ENCODE peak calls at places on chromosomes 11 and 22, in nine cellular contexts. One of them, this sample, is unnamed.

GRCh38 chr11:1075341-1075911 is 752 bp downstream of the MUC2 start:
- DNase-seq in heart right ventricle: no peak
- DNase-seq in dorsolateral prefrontal cortex: peak
- DNase-seq in tibial nerve: peak
- DNase-seq in breast epithelium: peak
- DNase-seq in HL-60: no peak
- DNase-seq in psoas muscle: peak
- DNase-seq in thoracic aorta: no peak
- DNase-seq in GM23338: no peak
- DNase-seq in this sample: no peak

GRCh38 chr11:11407065-11407737 is 54.2 kb upstream of the CSNK2A3 start:
- DNase-seq in dorsolateral prefrontal cortex: no peak
- DNase-seq in HL-60: no peak
- DNase-seq in thoracic aorta: no peak
- DNase-seq in breast epithelium: no peak
- DNase-seq in tibial nerve: no peak
- DNase-seq in heart right ventricle: no peak
- DNase-seq in GM23338: no peak
- DNase-seq in psoas muscle: peak
- DNase-seq in this sample: peak

GRCh38 chr11:11396290-11397042 is 43.4 kb upstream of the CSNK2A3 start:
- DNase-seq in thoracic aorta: no peak
- DNase-seq in tibial nerve: no peak
- DNase-seq in dorsolateral prefrontal cortex: no peak
- DNase-seq in GM23338: no peak
- DNase-seq in psoas muscle: peak
- DNase-seq in heart right ventricle: no peak
- DNase-seq in breast epithelium: no peak
- DNase-seq in HL-60: no peak
- DNase-seq in this sample: peak

GRCh38 chr11:100918551-100919500 is 210.8 kb downstream of the PGR start:
- DNase-seq in HL-60: no peak
- DNase-seq in breast epithelium: no peak
- DNase-seq in GM23338: no peak
- DNase-seq in psoas muscle: no peak
- DNase-seq in tibial nerve: no peak
- DNase-seq in dorsolateral prefrontal cortex: no peak
- DNase-seq in thoracic aorta: no peak
- DNase-seq in heart right ventricle: no peak
- DNase-seq in this sample: no peak

GRCh38 chr11:131760191-131760951 is 390.0 kb downstream of the NTM start:
- DNase-seq in tibial nerve: no peak
- DNase-seq in HL-60: no peak
- DNase-seq in psoas muscle: no peak
- DNase-seq in heart right ventricle: no peak
- DNase-seq in dorsolateral prefrontal cortex: peak
- DNase-seq in breast epithelium: no peak
- DNase-seq in thoracic aorta: no peak
- DNase-seq in GM23338: peak
- DNase-seq in this sample: peak

GRCh38 chr11:69876013-69876412 is 56.8 kb upstream of the FGF3 start:
- DNase-seq in thoracic aorta: no peak
- DNase-seq in GM23338: no peak
- DNase-seq in dorsolateral prefrontal cortex: peak
- DNase-seq in HL-60: no peak
- DNase-seq in psoas muscle: no peak
- DNase-seq in breast epithelium: peak
- DNase-seq in heart right ventricle: no peak
- DNase-seq in tibial nerve: peak
- DNase-seq in this sample: no peak

GRCh38 chr11:68598816-68599653 is 85.3 kb upstream of the GAL start:
- DNase-seq in thoracic aorta: no peak
- DNase-seq in tibial nerve: no peak
- DNase-seq in dorsolateral prefrontal cortex: no peak
- DNase-seq in psoas muscle: no peak
- DNase-seq in GM23338: no peak
- DNase-seq in HL-60: no peak
- DNase-seq in breast epithelium: no peak
- DNase-seq in heart right ventricle: no peak
- DNase-seq in this sample: peak

GRCh38 chr11:6695377-6695776 is 12.2 kb upstream of the MRPL17 start:
- DNase-seq in GM23338: no peak
- DNase-seq in heart right ventricle: no peak
- DNase-seq in dorsolateral prefrontal cortex: no peak
- DNase-seq in thoracic aorta: no peak
- DNase-seq in tibial nerve: no peak
- DNase-seq in psoas muscle: no peak
- DNase-seq in HL-60: no peak
- DNase-seq in breast epithelium: no peak
- DNase-seq in this sample: peak

GRCh38 chr22:19482297-19482696 is 2.6 kb downstream of the CDC45 start:
- DNase-seq in tibial nerve: no peak
- DNase-seq in psoas muscle: no peak
- DNase-seq in thoracic aorta: no peak
- DNase-seq in HL-60: no peak
- DNase-seq in breast epithelium: no peak
- DNase-seq in dorsolateral prefrontal cortex: no peak
- DNase-seq in heart right ventricle: no peak
- DNase-seq in GM23338: no peak
- DNase-seq in this sample: no peak

GRCh38 chr22:38953577-38954413 is 3.6 kb upstream of the APOBEC3A start:
- DNase-seq in HL-60: peak
- DNase-seq in tibial nerve: no peak
- DNase-seq in psoas muscle: no peak
- DNase-seq in dorsolateral prefrontal cortex: peak
- DNase-seq in GM23338: no peak
- DNase-seq in breast epithelium: no peak
- DNase-seq in thoracic aorta: no peak
- DNase-seq in heart right ventricle: no peak
- DNase-seq in this sample: no peak

DNA sequence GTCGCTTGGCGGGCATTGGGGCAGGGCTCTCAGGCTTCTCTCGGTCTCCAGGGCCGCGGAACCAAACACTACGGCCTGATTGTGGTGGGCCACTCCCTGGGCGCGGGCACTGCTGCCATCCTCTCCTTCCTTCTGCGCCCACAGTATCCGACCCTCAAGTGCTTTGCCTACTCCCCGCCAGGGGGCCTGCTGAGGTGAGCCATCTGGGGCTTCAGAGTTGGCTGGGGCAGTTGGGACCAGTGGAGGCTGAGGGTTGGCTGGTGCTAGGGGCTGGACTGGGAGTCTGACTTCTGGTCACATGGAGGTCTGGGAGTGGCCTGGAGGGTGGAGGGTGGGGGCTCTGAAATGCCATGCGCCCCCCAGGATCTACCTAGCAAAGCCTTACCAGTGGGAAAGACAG is 15.3 kb upstream of the MYRF start:
- DNase-seq in psoas muscle: no peak
- DNase-seq in thoracic aorta: no peak
- DNase-seq in HL-60: no peak
- DNase-seq in dorsolateral prefrontal cortex: no peak
- DNase-seq in heart right ventricle: no peak
- DNase-seq in tibial nerve: no peak
- DNase-seq in GM23338: peak
- DNase-seq in breast epithelium: no peak
- DNase-seq in this sample: no peak
- TF ChIP-seq CTCF in psoas muscle: no peak
- TF ChIP-seq CTCF in thoracic aorta: no peak
- TF ChIP-seq CTCF in HL-60: no peak
- TF ChIP-seq CTCF in dorsolateral prefrontal cortex: no peak
- TF ChIP-seq CTCF in heart right ventricle: no peak
- TF ChIP-seq CTCF in tibial nerve: no peak
- TF ChIP-seq CTCF in GM23338: no peak
- TF ChIP-seq CTCF in breast epithelium: no peak
- TF ChIP-seq CTCF in this sample: no peak

DNA sequence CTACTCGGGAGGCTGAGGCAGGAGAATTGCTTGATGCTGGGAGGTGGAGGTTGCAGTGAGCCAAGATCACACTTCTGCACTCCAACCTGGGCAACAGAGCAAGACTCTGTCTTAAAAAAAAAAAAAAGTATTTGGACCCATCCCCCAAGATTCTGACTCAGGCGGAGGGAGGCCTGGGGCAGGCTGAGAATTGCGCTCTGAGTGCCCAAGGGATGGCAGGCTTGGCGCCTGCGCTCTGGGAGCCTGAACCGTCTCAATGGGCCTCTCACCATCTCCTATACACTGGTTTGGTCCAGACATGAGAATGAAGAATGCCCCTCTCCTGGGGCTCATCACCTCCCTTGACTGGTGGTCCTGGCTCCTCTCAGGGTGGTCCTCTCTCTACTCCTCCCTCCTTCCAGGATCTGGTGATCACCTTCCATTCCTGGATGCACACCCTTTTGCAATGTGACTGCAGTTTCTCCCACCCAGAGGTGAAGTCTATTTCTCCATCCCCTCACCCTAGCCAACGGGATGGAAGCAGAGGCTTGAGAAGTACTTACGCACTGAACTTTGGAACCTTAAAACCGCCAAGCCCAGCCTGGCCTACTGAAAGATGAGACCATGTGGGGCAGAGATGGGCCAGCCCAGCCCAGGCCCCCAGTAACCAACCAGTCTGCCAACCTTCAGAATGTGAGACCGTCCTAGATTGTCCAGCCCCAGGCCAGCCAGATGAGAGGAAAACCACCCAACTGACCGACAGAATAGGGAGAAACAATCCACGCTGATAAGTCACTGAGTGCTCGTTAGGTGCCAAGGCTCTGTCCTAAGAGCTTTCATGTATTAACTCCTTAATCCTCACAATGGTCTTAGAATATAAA is 4.9 kb downstream of the POLR3H start:
- DNase-seq in psoas muscle: no peak
- DNase-seq in GM23338: no peak
- DNase-seq in heart right ventricle: no peak
- DNase-seq in tibial nerve: no peak
- DNase-seq in thoracic aorta: no peak
- DNase-seq in dorsolateral prefrontal cortex: no peak
- DNase-seq in breast epithelium: no peak
- DNase-seq in HL-60: no peak
- DNase-seq in this sample: peak
- H3K4me3 ChIP-seq in psoas muscle: no peak
- H3K4me3 ChIP-seq in GM23338: no peak
- H3K4me3 ChIP-seq in heart right ventricle: no peak
- H3K4me3 ChIP-seq in tibial nerve: no peak
- H3K4me3 ChIP-seq in thoracic aorta: no peak
- H3K4me3 ChIP-seq in dorsolateral prefrontal cortex: no peak
- H3K4me3 ChIP-seq in breast epithelium: no peak
- H3K4me3 ChIP-seq in HL-60: no peak
- H3K4me3 ChIP-seq in this sample: no peak

DNA sequence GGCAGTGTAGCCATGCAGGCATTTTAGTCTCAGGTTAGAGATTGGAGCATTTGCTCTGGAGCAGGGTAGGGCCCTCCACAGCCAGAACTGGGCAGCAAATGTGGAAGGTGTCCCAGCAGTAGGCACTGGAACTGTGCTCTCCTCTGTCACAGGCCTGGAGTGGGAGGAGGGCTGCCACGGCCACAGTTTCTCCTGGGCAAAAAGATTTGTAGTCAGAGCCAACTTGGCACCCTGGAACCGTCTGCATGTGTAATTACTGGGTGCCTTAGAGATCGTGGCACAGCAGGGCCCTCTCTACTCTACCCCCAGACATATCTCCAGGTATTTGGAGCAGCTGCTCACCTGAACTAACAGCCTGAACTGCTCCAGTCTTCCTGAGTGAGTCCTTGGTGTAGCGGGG is 93.7 kb downstream of the ZC3H12C start:
- DNase-seq in psoas muscle: no peak
- DNase-seq in tibial nerve: no peak
- DNase-seq in heart right ventricle: no peak
- DNase-seq in dorsolateral prefrontal cortex: no peak
- DNase-seq in GM23338: no peak
- DNase-seq in thoracic aorta: no peak
- DNase-seq in HL-60: no peak
- DNase-seq in breast epithelium: no peak
- DNase-seq in this sample: no peak
- TF ChIP-seq CTCF in psoas muscle: no peak
- TF ChIP-seq CTCF in tibial nerve: no peak
- TF ChIP-seq CTCF in heart right ventricle: no peak
- TF ChIP-seq CTCF in dorsolateral prefrontal cortex: no peak
- TF ChIP-seq CTCF in GM23338: no peak
- TF ChIP-seq CTCF in thoracic aorta: no peak
- TF ChIP-seq CTCF in HL-60: no peak
- TF ChIP-seq CTCF in breast epithelium: no peak
- TF ChIP-seq CTCF in this sample: no peak

GRCh38 chr22:20632518-20632917 is 125.1 kb downstream of the MED15 start:
- DNase-seq in thoracic aorta: no peak
- DNase-seq in GM23338: no peak
- DNase-seq in psoas muscle: no peak
- DNase-seq in HL-60: no peak
- DNase-seq in tibial nerve: no peak
- DNase-seq in breast epithelium: no peak
- DNase-seq in dorsolateral prefrontal cortex: no peak
- DNase-seq in heart right ventricle: no peak
- DNase-seq in this sample: no peak

GRCh38 chr22:20629401-20629800 is 122.0 kb downstream of the MED15 start:
- DNase-seq in dorsolateral prefrontal cortex: no peak
- DNase-seq in heart right ventricle: no peak
- DNase-seq in psoas muscle: no peak
- DNase-seq in HL-60: no peak
- DNase-seq in thoracic aorta: no peak
- DNase-seq in tibial nerve: no peak
- DNase-seq in breast epithelium: no peak
- DNase-seq in GM23338: no peak
- DNase-seq in this sample: no peak

GRCh38 chr22:20628081-20628939 is 120.9 kb downstream of the MED15 start:
- DNase-seq in tibial nerve: no peak
- DNase-seq in heart right ventricle: no peak
- DNase-seq in GM23338: no peak
- DNase-seq in HL-60: no peak
- DNase-seq in thoracic aorta: no peak
- DNase-seq in breast epithelium: no peak
- DNase-seq in psoas muscle: no peak
- DNase-seq in dorsolateral prefrontal cortex: no peak
- DNase-seq in this sample: no peak

GRCh38 chr22:20632082-20632481 is 124.7 kb downstream of the MED15 start:
- DNase-seq in psoas muscle: no peak
- DNase-seq in tibial nerve: no peak
- DNase-seq in thoracic aorta: no peak
- DNase-seq in heart right ventricle: no peak
- DNase-seq in GM23338: no peak
- DNase-seq in dorsolateral prefrontal cortex: no peak
- DNase-seq in HL-60: no peak
- DNase-seq in breast epithelium: no peak
- DNase-seq in this sample: no peak

DNA sequence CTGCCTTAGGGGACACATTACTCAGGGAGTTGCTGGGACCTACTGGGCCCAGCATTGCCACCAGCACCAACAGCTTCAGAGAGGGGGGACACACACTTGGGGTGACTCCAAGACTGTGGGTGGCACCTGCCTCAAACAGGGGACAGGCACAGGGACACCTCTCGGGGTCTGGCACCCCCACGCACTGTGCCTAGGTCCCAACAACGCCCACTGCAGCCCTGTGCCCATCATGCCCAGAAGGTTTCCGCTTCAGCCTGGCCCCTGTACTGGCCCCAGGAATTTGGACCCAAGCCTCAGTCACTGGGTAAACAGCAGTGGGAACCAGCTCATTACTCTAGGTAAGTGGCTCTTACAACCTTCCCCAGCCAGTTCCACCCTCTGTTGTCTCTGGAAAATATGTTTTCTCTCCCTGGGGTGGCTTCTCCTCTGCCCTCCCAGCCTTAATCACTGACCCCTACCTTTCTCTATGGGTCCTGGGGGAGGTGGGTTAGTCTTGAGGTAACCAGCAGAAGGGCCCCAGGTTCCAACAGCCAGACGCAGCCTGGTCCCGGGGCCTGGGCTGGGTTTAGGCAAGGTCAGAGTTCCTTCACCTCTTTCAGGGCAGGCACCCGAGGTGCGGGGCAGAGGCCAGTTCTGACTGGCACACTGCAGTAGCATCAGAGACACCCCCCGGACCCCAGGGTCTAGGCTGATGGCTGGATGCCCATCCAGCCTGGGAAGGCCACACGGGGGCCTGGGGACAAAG is 123.6 kb downstream of the MED15 start:
- DNase-seq in thoracic aorta: no peak
- DNase-seq in GM23338: no peak
- DNase-seq in breast epithelium: no peak
- DNase-seq in dorsolateral prefrontal cortex: no peak
- DNase-seq in heart right ventricle: no peak
- DNase-seq in HL-60: no peak
- DNase-seq in tibial nerve: no peak
- DNase-seq in psoas muscle: no peak
- DNase-seq in this sample: no peak
- H3K4me3 ChIP-seq in thoracic aorta: no peak
- H3K4me3 ChIP-seq in GM23338: no peak
- H3K4me3 ChIP-seq in breast epithelium: no peak
- H3K4me3 ChIP-seq in dorsolateral prefrontal cortex: no peak
- H3K4me3 ChIP-seq in heart right ventricle: no peak
- H3K4me3 ChIP-seq in HL-60: no peak
- H3K4me3 ChIP-seq in tibial nerve: no peak
- H3K4me3 ChIP-seq in psoas muscle: no peak
- H3K4me3 ChIP-seq in this sample: no peak